ENCODE peak calls at places on chromosomes 5 and 9, in ten cellular contexts. Q is foreskin fibroblast; R is PC-3; V is NCI-H1436; N is cardiac fibroblast; M is breast epithelium; T is stimulated activated CD8-positive, alpha-beta memory T cell treated with anti-CD3 and anti-CD28 coated beads, Interleukin-15, amount 100 ng/mL, for 24 hours; S is neural crest cell; H is activated CD4-positive, alpha-beta T cell treated with anti-CD3 and anti-CD28 coated beads for 24 hours; F is activated T-cell treated with anti-CD3 and anti-CD28 coated beads for 1 hour. I is an unnamed sample.

GRCh38 chr9:111036068-111036789 is 2.0 kb downstream of the LPAR1 start:
- DNase-seq in S (peak; percentile 30), R (peak; percentile 67), N (peak; percentile 69), F (no peak), V (peak; percentile 24), H (no peak), M (peak; percentile 40), T (no peak), Q (peak; percentile 77), I (no peak)

GRCh38 chr5:53111139-53111538 is 1.6 kb upstream of the MOCS2 start:
- DNase-seq in R (no peak), M (no peak), N (no peak), V (no peak), S (no peak), H (no peak), F (no peak), T (no peak), Q (no peak), I (no peak)

GRCh38 chr5:10612251-10612650 is 48.4 kb downstream of the ANKRD33B start:
- DNase-seq in H (no peak), S (no peak), N (no peak), Q (no peak), V (no peak), F (no peak), M (no peak), R (no peak), T (no peak), I (no peak)

GRCh38 chr9:111068816-111069215 is 30.5 kb upstream of the LPAR1 start:
- DNase-seq in V (no peak), N (peak; percentile 7), T (no peak), S (no peak), R (no peak), M (no peak), Q (peak; percentile 36), F (no peak), H (no peak), I (no peak)

GRCh38 chr9:86318187-86318586 is 35.8 kb upstream of the ISCA1 start:
- DNase-seq in M (no peak), N (no peak), F (no peak), S (no peak), H (no peak), R (no peak), V (no peak), Q (no peak), T (no peak), I (no peak)

GRCh38 chr5:174423538-174423937 is 300.8 kb upstream of the MSX2 start:
- DNase-seq in T (no peak), M (no peak), V (no peak), H (no peak), N (no peak), Q (no peak), R (no peak), S (no peak), F (no peak), I (no peak)

GRCh38 chr9:120017971-120018370 is 562.0 kb downstream of the CDK5RAP2 start:
- DNase-seq in N (no peak), T (no peak), H (no peak), V (no peak), F (no peak), R (no peak), S (no peak), M (no peak), Q (no peak), I (no peak)

GRCh38 chr5:133240425-133241091 is 188.7 kb downstream of the HSPA4 start:
- DNase-seq in N (peak; percentile 96), R (peak; percentile 91), S (no peak), H (peak; percentile 7), V (no peak), T (no peak), M (peak; percentile 37), F (no peak), Q (peak; percentile 50), I (no peak)

GRCh38 chr5:80502795-80503194 is 14.9 kb downstream of the FAM151B start:
- DNase-seq in M (no peak), F (no peak), T (no peak), N (no peak), H (no peak), Q (no peak), R (no peak), V (no peak), S (no peak), I (no peak)

GRCh38 chr5:87367243-87367642 is 45.5 kb downstream of the CCNH start:
- DNase-seq in S (no peak), N (no peak), T (no peak), Q (no peak), M (no peak), H (no peak), F (no peak), R (no peak), V (no peak), I (no peak)

GRCh38 chr5:31119938-31120641 is 73.4 kb upstream of the CDH6 start:
- DNase-seq in M (no peak), V (no peak), N (no peak), T (no peak), F (no peak), S (no peak), H (no peak), Q (no peak), R (peak; percentile 67), I (no peak)

GRCh38 chr5:156675402-156675801 is 174.7 kb upstream of the PPP1R2B start:
- DNase-seq in T (no peak), F (no peak), N (no peak), Q (no peak), H (no peak), S (no peak), V (no peak), R (no peak), M (no peak), I (no peak)

GRCh38 chr5:78102498-78102897 is 192.0 kb downstream of the AP3B1 start:
- DNase-seq in S (no peak), H (no peak), V (no peak), F (no peak), Q (no peak), T (no peak), R (no peak), M (no peak), N (peak; percentile 29), I (no peak)

GRCh38 chr5:145697251-145698016 is 137.7 kb downstream of the PRELID2 start:
- DNase-seq in H (no peak), R (peak; percentile 60), Q (peak; percentile 32), N (peak; percentile 81), F (no peak), M (no peak), S (no peak), T (no peak), V (no peak), I (no peak)

GRCh38 chr5:139140631-139141071 is 57.5 kb downstream of the SIL1 start:
- DNase-seq in T (no peak), V (no peak), S (no peak), R (no peak), N (peak; percentile 18), Q (no peak), F (no peak), H (no peak), M (peak; percentile 35), I (no peak)

GRCh38 chr5:172971482-172971881 is 12.1 kb upstream of the ATP6V0E1 start:
- DNase-seq in R (no peak), S (no peak), M (no peak), F (no peak), Q (no peak), V (no peak), N (no peak), H (no peak), T (no peak), I (no peak)

GRCh38 chr5:9324348-9325056 is 221.4 kb downstream of the SEMA5A start:
- DNase-seq in F (no peak), T (no peak), R (no peak), V (no peak), M (no peak), H (no peak), N (no peak), Q (peak; percentile 39), S (no peak), I (no peak)

I was measured in activated naive CD8-positive, alpha-beta T cell treated with anti-CD3 and anti-CD28 coated beads, Interleukin-2, amount 10 ng/mL, durations not matched to agents 7 days and 5 days.